ENCODE peak calls at places on chromosomes 6 and 20, in nine cellular contexts. F is prostate gland; C is cardiac muscle cell; N is Caki2; S is astrocyte of the hippocampus; E is choroid plexus epithelial cell; I is GM23248; D is neural crest cell; O is CD8-positive, alpha-beta memory T cell. U is an unnamed sample.

GRCh38 chr20:63520594-63520938 is at the start of gene PPDPF:
- DNase-seq in F (peak), C (peak), N (peak), S (peak), E (peak), I (peak), D (peak), O (peak), U (peak)

GRCh38 chr6:32371204-32371603 is 499 bp downstream of the TSBP1 start:
- DNase-seq in F (no peak), C (no peak), N (no peak), S (no peak), E (peak), I (peak), D (no peak), O (no peak), U (no peak)

GRCh38 chr20:18666803-18667460 is 79.1 kb downstream of the DTD1 start:
- DNase-seq in F (no peak), C (peak), N (no peak), S (peak), E (no peak), I (peak), D (no peak), O (no peak), U (no peak)

GRCh38 chr6:157690441-157691210 is 132.4 kb upstream of the SNX9 start:
- DNase-seq in F (no peak), C (no peak), N (no peak), S (no peak), E (no peak), I (no peak), D (no peak), O (no peak), U (no peak)

GRCh38 chr20:47154089-47154488 is 202.4 kb downstream of the ZMYND8 start:
- DNase-seq in F (no peak), C (no peak), N (no peak), S (no peak), E (no peak), I (no peak), D (no peak), O (no peak), U (no peak)

GRCh38 chr6:136549359-136550044 is 720 bp downstream of the MAP7 start:
- DNase-seq in F (peak), C (peak), N (peak), S (peak), E (no peak), I (peak), D (no peak), O (no peak), U (no peak)

GRCh38 chr6:4522453-4522852 is 253.8 kb upstream of the CDYL start:
- DNase-seq in F (no peak), C (no peak), N (no peak), S (no peak), E (no peak), I (no peak), D (no peak), O (no peak), U (no peak)

GRCh38 chr6:166655713-166656265 is 28.7 kb upstream of the RPS6KA2 start:
- DNase-seq in F (no peak), C (no peak), N (no peak), S (no peak), E (no peak), I (no peak), D (no peak), O (no peak), U (no peak)

GRCh38 chr6:144158133-144158532 is 7.8 kb downstream of the STX11 start:
- DNase-seq in F (peak), C (peak), N (peak), S (peak), E (peak), I (peak), D (no peak), O (no peak), U (peak)

GRCh38 chr6:147642458-147642857 is 134.0 kb downstream of the SAMD5 start:
- DNase-seq in F (no peak), C (no peak), N (peak), S (peak), E (peak), I (peak), D (no peak), O (no peak), U (no peak)

GRCh38 chr6:74574794-74575193 is 631.1 kb downstream of the COL12A1 start:
- DNase-seq in F (no peak), C (peak), N (peak), S (peak), E (peak), I (peak), D (no peak), O (no peak), U (peak)

GRCh38 chr6:72738091-72738490 is 116.2 kb downstream of the KCNQ5 start:
- DNase-seq in F (no peak), C (no peak), N (no peak), S (no peak), E (no peak), I (peak), D (no peak), O (no peak), U (no peak)

GRCh38 chr20:47701612-47702011 is 83.7 kb downstream of the SULF2 start:
- DNase-seq in F (no peak), C (no peak), N (peak), S (peak), E (no peak), I (peak), D (no peak), O (no peak), U (no peak)

GRCh38 chr20:1002682-1003561 is 811 bp upstream of the RSPO4 start:
- DNase-seq in F (no peak), C (peak), N (no peak), S (no peak), E (no peak), I (peak), D (no peak), O (no peak), U (no peak)

GRCh38 chr6:53986165-53986720 is 125.0 kb upstream of the MLIP start:
- DNase-seq in F (peak), C (peak), N (peak), S (peak), E (peak), I (peak), D (peak), O (no peak), U (peak)

GRCh38 chr20:47258745-47259695 is 97.5 kb downstream of the ZMYND8 start:
- DNase-seq in F (no peak), C (no peak), N (peak), S (peak), E (peak), I (peak), D (no peak), O (no peak), U (peak)

GRCh38 chr20:41287327-41287726 is 30.2 kb downstream of the ZHX3 start:
- DNase-seq in F (no peak), C (no peak), N (no peak), S (peak), E (peak), I (peak), D (no peak), O (no peak), U (peak)

GRCh38 chr6:108597601-108598315 is 37.0 kb downstream of the FOXO3 start:
- DNase-seq in F (no peak), C (no peak), N (no peak), S (no peak), E (no peak), I (no peak), D (no peak), O (no peak), U (no peak)

GRCh38 chr20:59645761-59646171 is 41.4 kb downstream of the PHACTR3 start:
- DNase-seq in F (no peak), C (no peak), N (no peak), S (no peak), E (no peak), I (peak), D (no peak), O (no peak), U (no peak)

GRCh38 chr6:73694711-73695411 is 1.1 kb upstream of the CD109 start:
- DNase-seq in F (no peak), C (no peak), N (no peak), S (peak), E (peak), I (peak), D (no peak), O (no peak), U (peak)

GRCh38 chr20:15875446-15875845 is 697.8 kb downstream of the KIF16B start:
- DNase-seq in F (no peak), C (no peak), N (peak), S (peak), E (no peak), I (no peak), D (no peak), O (no peak), U (no peak)

U was measured in fibroblast of the aortic adventitia.